ENCODE peak calls at places on chromosomes 1 and 21, in four cellular contexts. B, V, C and G are unnamed samples.

GRCh38 chr1:40808909-40809308 is 25.3 kb downstream of the KCNQ4 start:
- DNase-seq in V (no peak), B (no peak), C (no peak), G (no peak)

GRCh38 chr21:41213081-41213480 is 45.1 kb downstream of the BACE2 start:
- DNase-seq in C (no peak), B (no peak), V (no peak), G (no peak)

GRCh38 chr1:199758626-199759255 is 268.8 kb upstream of the NR5A2 start:
- DNase-seq in C (no peak), B (no peak), V (no peak), G (no peak)

GRCh38 chr21:45551316-45551715 is 9.1 kb upstream of the SLC19A1 start:
- DNase-seq in B (no peak), C (peak), V (no peak), G (no peak)

GRCh38 chr1:58162952-58163550 is 383.5 kb downstream of the OMA1 start:
- DNase-seq in V (peak), C (no peak), B (peak), G (peak)

GRCh38 chr1:154744352-154744751 is 125.7 kb downstream of the KCNN3 start:
- DNase-seq in C (no peak), B (no peak), V (no peak), G (no peak)

GRCh38 chr1:44217809-44218410 is 4.6 kb downstream of the DMAP1 start:
- DNase-seq in C (peak), B (peak), V (peak), G (peak)

GRCh38 chr1:219555802-219556201 is 57.1 kb downstream of the ZC3H11B start:
- DNase-seq in B (no peak), V (no peak), C (no peak), G (no peak)

GRCh38 chr1:72635719-72636118 is 353.4 kb upstream of the NEGR1 start:
- DNase-seq in V (no peak), B (no peak), C (no peak), G (no peak)

GRCh38 chr1:117674521-117675400 is 68.9 kb downstream of the TENT5C start:
- DNase-seq in C (no peak), V (no peak), B (no peak), G (no peak)

GRCh38 chr1:206863266-206863665 is 2.2 kb upstream of the IL20 start:
- DNase-seq in C (no peak), V (no peak), B (no peak), G (no peak)

GRCh38 chr21:46001821-46002681 is 20.5 kb downstream of the COL6A1 start:
- DNase-seq in C (no peak), V (no peak), B (no peak), G (peak)

GRCh38 chr1:160866001-160866704 is 3.5 kb upstream of the CD244 start:
- DNase-seq in B (peak), V (no peak), C (no peak), G (no peak)

GRCh38 chr1:243294723-243295121 is 38.9 kb downstream of the SDCCAG8 start:
- DNase-seq in C (no peak), B (no peak), V (no peak), G (peak)

GRCh38 chr1:234933031-234933430 is 195.6 kb downstream of the TOMM20 start:
- DNase-seq in B (no peak), C (no peak), V (no peak), G (no peak)

GRCh38 chr1:5743435-5744095 is 248.7 kb downstream of the NPHP4 start:
- DNase-seq in V (no peak), B (no peak), C (no peak), G (no peak)

GRCh38 chr1:21621051-21621450 is 48.1 kb downstream of the RAP1GAP start:
- DNase-seq in B (no peak), V (no peak), C (no peak), G (no peak)

GRCh38 chr1:94246692-94247145 is 9.3 kb upstream of the ARHGAP29 start:
- DNase-seq in C (no peak), B (no peak), V (no peak), G (peak)

GRCh38 chr1:113835686-113836290 is 23.5 kb upstream of the RSBN1 start:
- DNase-seq in C (no peak), B (peak), V (no peak), G (peak)

GRCh38 chr1:10209905-10210810 is at the start of gene KIF1B:
- DNase-seq in V (peak), B (peak), C (peak), G (peak)

GRCh38 chr1:227358079-227358358 is 39.7 kb upstream of the CDC42BPA start:
- DNase-seq in C (no peak), B (no peak), V (no peak), G (no peak)

GRCh38 chr1:50681931-50682330 is 258.7 kb upstream of the DMRTA2 start:
- DNase-seq in B (no peak), V (no peak), C (no peak), G (no peak)

GRCh38 chr1:1425753-1426495 is 4.8 kb upstream of the ANKRD65 start:
- DNase-seq in B (no peak), V (no peak), C (no peak), G (no peak)

GRCh38 chr21:46455575-46456385 is 2.9 kb upstream of the DIP2A start:
- DNase-seq in V (no peak), B (no peak), C (no peak), G (no peak)

GRCh38 chr1:200262326-200262965 is 147.4 kb downstream of the ZNF281 start:
- DNase-seq in B (no peak), C (peak), V (no peak), G (no peak)

GRCh38 chr1:13642306-13643004 is 57.5 kb upstream of the PRDM2 start:
- DNase-seq in C (no peak), B (no peak), V (no peak), G (no peak)

GRCh38 chr1:234206651-234207284 is 166.5 kb upstream of the COA6 start:
- DNase-seq in V (no peak), C (no peak), B (peak), G (no peak)

GRCh38 chr1:168801032-168801745 is 72.2 kb upstream of the DPT start:
- DNase-seq in V (no peak), C (no peak), B (peak), G (no peak)

GRCh38 chr1:16127676-16128337 is 28.1 kb downstream of the EPHA2 start:
- DNase-seq in B (no peak), C (no peak), V (no peak), G (peak)

GRCh38 chr1:14983277-14983676 is 170.3 kb upstream of the TMEM51 start:
- DNase-seq in V (no peak), C (no peak), B (no peak), G (no peak)

GRCh38 chr1:3403388-3404179 is 50.9 kb upstream of the ARHGEF16 start:
- DNase-seq in C (no peak), V (peak), B (peak), G (no peak)

GRCh38 chr1:218557731-218558130 is 212.6 kb downstream of the TGFB2 start:
- DNase-seq in C (no peak), V (no peak), B (no peak), G (peak)

GRCh38 chr1:206108635-206109034 is 8.6 kb downstream of the AVPR1B start:
- DNase-seq in V (no peak), B (no peak), C (no peak), G (no peak)

GRCh38 chr1:63592536-63593302 is 492 bp upstream of the PGM1 start:
- DNase-seq in B (peak), C (peak), V (no peak), G (peak)

GRCh38 chr1:111731956-111732355 is 7.2 kb downstream of the INKA2 start:
- DNase-seq in C (no peak), V (no peak), B (no peak), G (no peak)

GRCh38 chr21:32380940-32381339 is 11.9 kb downstream of the URB1 start:
- DNase-seq in V (no peak), C (no peak), B (no peak), G (no peak)

GRCh38 chr1:206555473-206555935 is 48.2 kb downstream of the RASSF5 start:
- DNase-seq in V (no peak), C (no peak), B (no peak), G (no peak)

DNA sequence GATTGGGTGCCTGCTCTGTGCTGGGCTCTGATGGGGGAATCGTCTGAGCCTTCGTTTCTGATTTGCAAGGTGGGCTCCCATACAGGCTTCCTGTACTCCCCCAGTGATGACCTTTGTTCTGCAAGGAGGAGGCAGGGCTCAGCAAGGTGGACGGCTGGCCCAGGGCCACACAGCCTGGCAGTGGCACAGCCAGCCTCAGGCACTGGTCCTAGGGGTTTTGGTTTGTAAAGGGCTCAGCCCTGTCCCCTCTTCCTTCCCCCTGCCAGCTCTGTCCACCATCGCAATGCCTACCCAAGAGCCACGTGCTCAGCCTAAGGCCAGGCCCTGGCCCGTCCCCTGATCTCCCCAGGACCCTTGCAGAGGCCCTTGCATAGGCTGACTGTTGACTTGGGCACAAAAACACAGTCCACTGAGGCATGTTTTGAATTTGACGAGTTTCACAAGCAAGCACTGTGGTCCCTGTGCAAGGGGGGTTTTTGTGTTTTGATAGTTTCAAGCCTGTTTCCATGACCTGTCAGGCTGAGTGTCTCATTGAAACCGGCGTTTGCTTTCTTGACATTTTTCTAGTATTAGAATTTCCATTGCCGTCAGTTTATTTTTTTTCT is 39.5 kb upstream of the TNFRSF1B start:
- DNase-seq in B (no peak), V (no peak), C (no peak), G (no peak)
- TF ChIP-seq TCF12 in B (no peak), V (no peak), C (no peak), G (no peak)

DNA sequence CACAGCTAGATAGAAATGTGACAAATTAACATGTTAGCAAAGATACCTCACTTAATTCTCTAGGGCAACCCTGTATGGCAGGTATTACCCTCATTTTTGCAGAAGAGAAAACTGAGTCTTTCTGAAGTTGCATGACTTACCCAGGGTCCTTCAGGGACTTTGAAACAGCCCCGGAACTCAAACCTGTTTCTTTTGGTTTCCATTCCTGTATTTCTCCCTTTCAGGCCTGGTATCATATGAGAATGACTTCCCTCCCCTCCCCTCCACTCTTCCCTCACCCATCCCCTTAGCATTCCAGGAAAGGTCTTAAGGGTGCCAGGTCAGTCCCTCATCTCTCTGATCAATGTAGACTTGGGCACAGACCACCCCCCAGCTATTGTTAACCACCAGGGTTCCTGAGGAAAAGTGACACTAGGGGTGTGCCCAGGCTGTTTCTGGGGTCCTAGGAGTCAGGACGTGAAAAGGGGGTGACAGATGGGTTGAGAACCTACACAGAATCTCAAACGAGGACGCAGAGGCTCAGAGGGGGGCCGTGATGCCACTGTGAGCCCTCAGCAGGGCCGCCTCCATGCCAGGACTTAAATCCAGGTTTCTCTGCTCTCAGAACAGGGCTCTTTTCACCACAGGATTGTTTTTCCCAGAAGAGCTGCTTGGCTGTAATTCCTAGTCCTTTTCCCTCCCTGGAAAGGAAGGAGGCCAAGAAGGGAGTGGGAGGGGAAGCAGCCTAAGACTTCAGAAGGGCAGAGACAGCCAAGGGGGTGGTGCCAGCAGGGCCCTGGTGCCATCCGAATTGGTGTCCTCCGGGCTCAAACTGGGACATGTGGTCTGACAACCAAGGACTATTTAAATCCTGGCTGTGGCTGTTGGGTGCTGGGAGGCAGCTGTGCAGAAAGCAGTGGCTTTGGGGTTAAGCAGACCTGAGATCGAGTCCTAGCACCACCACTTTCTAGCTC is 2.1 kb upstream of the WASF2 start:
- DNase-seq in V (no peak), B (no peak), C (no peak), G (no peak)
- TF ChIP-seq TCF12 in V (no peak), B (no peak), C (no peak), G (no peak)

GRCh38 chr1:224762046-224762445 is 145.9 kb downstream of the CNIH3 start:
- DNase-seq in V (no peak), B (no peak), C (no peak), G (no peak)
- TF ChIP-seq TCF12 in V (no peak), B (no peak), C (no peak), G (no peak)

DNA sequence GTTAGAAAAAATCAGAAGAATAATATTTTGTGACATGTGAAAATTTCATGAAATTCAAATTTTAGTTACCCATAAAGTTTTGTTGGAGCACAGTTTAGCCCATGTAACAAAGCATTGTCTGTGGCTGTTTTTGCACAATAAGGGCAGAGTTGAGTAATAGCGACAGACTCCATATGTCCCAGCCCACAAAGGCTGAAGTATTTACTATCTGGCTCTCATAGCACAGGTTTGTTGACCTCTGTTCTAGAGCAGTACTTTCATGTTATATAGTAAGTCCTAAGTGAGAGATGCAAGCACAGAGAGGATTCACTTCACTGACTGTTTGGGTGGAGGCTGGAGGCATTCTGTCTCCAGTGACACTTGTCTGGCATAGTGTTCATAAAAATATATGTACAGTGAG is 6.8 kb downstream of the LAMC1 start:
- DNase-seq in B (peak), C (no peak), V (no peak), G (no peak)
- TF ChIP-seq TCF12 in B (no peak), C (no peak), V (no peak), G (no peak)

GRCh38 chr1:91791103-91791502 is 94.8 kb downstream of the TGFBR3 start:
- DNase-seq in C (no peak), B (peak), V (no peak), G (no peak)
- TF ChIP-seq TCF12 in C (no peak), B (no peak), V (no peak), G (no peak)

GRCh38 chr21:36834192-36834591 is 132.3 kb downstream of the HLCS start:
- DNase-seq in C (no peak), V (no peak), B (no peak), G (no peak)

GRCh38 chr21:36839735-36840134 is 126.7 kb downstream of the HLCS start:
- DNase-seq in V (no peak), B (no peak), C (no peak), G (no peak)

GRCh38 chr21:36835383-36835795 is 131.1 kb downstream of the HLCS start:
- DNase-seq in B (no peak), C (no peak), V (no peak), G (peak)

GRCh38 chr21:36841866-36842265 is 124.6 kb downstream of the HLCS start:
- DNase-seq in V (no peak), B (no peak), C (no peak), G (no peak)

DNA sequence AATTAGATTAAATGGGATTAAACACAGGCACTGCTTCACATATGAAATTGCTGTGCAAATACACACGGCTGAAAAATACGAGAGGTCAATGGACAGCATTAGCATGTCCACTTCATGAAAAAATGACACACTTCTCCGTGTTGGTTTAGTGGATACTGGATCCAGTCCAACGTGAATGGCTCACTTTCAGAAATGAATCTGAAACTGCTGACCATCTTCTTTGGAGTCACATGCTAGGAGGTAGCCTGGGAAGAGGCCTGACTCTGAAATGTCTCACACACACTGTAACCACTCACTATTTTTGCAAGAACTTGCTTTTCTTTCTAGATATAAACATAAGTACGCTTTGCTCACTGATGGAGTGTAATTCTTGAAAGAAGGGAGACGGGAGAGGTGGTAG is 127.3 kb downstream of the HLCS start:
- DNase-seq in B (no peak), C (no peak), V (no peak), G (no peak)
- TF ChIP-seq TCF12 in B (no peak), C (no peak), V (no peak), G (no peak)